ENCODE peak calls at places on chromosomes 1 and 21, in seven cellular contexts. K, G, T, P, X, Z and I are unnamed samples.

GRCh38 chr1:172394167-172394751 is 26.2 kb upstream of the C1orf105 start:
- DNase-seq in K (no peak), G (no peak), T (no peak), P (no peak), X (peak; percentile 65), Z (no peak), I (peak; percentile 51)

GRCh38 chr21:45455321-45456013 is 50.5 kb downstream of the COL18A1 start:
- DNase-seq in K (no peak), G (no peak), T (no peak), P (no peak), X (no peak), Z (no peak), I (no peak)

GRCh38 chr1:40394456-40395172 is 21.1 kb downstream of the SMAP2 start:
- DNase-seq in K (no peak), G (no peak), T (no peak), P (no peak), X (peak; percentile 54), Z (no peak), I (peak; percentile 51)

GRCh38 chr1:38129473-38129872 is 82.9 kb upstream of the POU3F1 start:
- DNase-seq in K (no peak), G (no peak), T (no peak), P (no peak), X (no peak), Z (no peak), I (no peak)

GRCh38 chr1:218101409-218101808 is 183.7 kb upstream of the RRP15 start:
- DNase-seq in K (no peak), G (no peak), T (no peak), P (no peak), X (no peak), Z (no peak), I (no peak)

GRCh38 chr1:64421377-64421776 is 48.6 kb upstream of the CACHD1 start:
- DNase-seq in K (no peak), G (no peak), T (no peak), P (no peak), X (no peak), Z (no peak), I (no peak)

GRCh38 chr1:232949636-232950196 is 695 bp upstream of the NTPCR start:
- DNase-seq in K (no peak), G (no peak), T (no peak), P (no peak), X (no peak), Z (no peak), I (no peak)

GRCh38 chr1:240092301-240093119 is 827 bp downstream of the FMN2 start:
- DNase-seq in K (no peak), G (peak; percentile 18), T (no peak), P (no peak), X (no peak), Z (peak; percentile 73), I (peak; percentile 81)

GRCh38 chr1:59103457-59103856 is 193.4 kb upstream of the FGGY start:
- DNase-seq in K (no peak), G (no peak), T (no peak), P (no peak), X (no peak), Z (no peak), I (no peak)

GRCh38 chr1:7070389-7071029 is 285.3 kb downstream of the CAMTA1 start:
- DNase-seq in K (peak; percentile 54), G (peak; percentile 29), T (peak; percentile 6), P (peak; percentile 35), X (no peak), Z (peak; percentile 79), I (peak; percentile 89)

GRCh38 chr1:20380616-20381035 is 90.0 kb downstream of the VWA5B1 start:
- DNase-seq in K (no peak), G (peak; percentile 66), T (no peak), P (no peak), X (no peak), Z (no peak), I (peak; percentile 68)

GRCh38 chr1:223135176-223135575 is 7.9 kb downstream of the TLR5 start:
- DNase-seq in K (no peak), G (no peak), T (no peak), P (no peak), X (no peak), Z (no peak), I (peak; percentile 68)

GRCh38 chr1:182299728-182300581 is 91.6 kb downstream of the GLUL start:
- DNase-seq in K (no peak), G (no peak), T (no peak), P (no peak), X (no peak), Z (peak; percentile 56), I (peak; percentile 70)

GRCh38 chr1:54221867-54222484 is 22.0 kb downstream of the MRPL37 start:
- DNase-seq in K (no peak), G (no peak), T (no peak), P (no peak), X (no peak), Z (no peak), I (no peak)

GRCh38 chr1:18352640-18353245 is 128.0 kb upstream of the KLHDC7A start:
- DNase-seq in K (no peak), G (no peak), T (no peak), P (no peak), X (no peak), Z (no peak), I (no peak)

GRCh38 chr1:3369437-3370076 is 84.9 kb upstream of the ARHGEF16 start:
- DNase-seq in K (no peak), G (peak; percentile 57), T (no peak), P (no peak), X (no peak), Z (no peak), I (peak; percentile 92)

GRCh38 chr1:195141294-195141693 is 1466.9 kb downstream of the KCNT2 start:
- DNase-seq in K (no peak), G (no peak), T (no peak), P (no peak), X (no peak), Z (no peak), I (no peak)

GRCh38 chr1:109404838-109405237 is 7.1 kb upstream of the SORT1 start:
- DNase-seq in K (no peak), G (no peak), T (no peak), P (no peak), X (peak; percentile 12), Z (no peak), I (no peak)